ENCODE peak calls at places on chromosomes 2 and 18, in eight cellular contexts. D is NCI-H82; M is RWPE2; H is stimulated activated CD4-positive, alpha-beta T cell treated with anti-CD3 and anti-CD28 coated beads, Interleukin-15, amount 100 ng/mL, for 1 hour; T is hypothalamus; J is EH; N is NCI-H1417; Q is sigmoid colon. F is an unnamed sample.

GRCh38 chr2:27509326-27509725 is 12.7 kb downstream of the GCKR start:
- DNase-seq in D (no peak), T (no peak), J (peak), Q (no peak), N (no peak), M (no peak), H (no peak), F (peak)

GRCh38 chr2:109663721-109664120 is 49.6 kb downstream of the SOWAHC start:
- DNase-seq in M (no peak), J (peak), N (no peak), Q (peak), D (peak), T (peak), H (no peak), F (peak)

GRCh38 chr2:195646424-195646823 is 10.6 kb upstream of the SLC39A10 start:
- DNase-seq in T (no peak), J (no peak), M (no peak), H (no peak), N (no peak), D (peak), Q (no peak), F (no peak)

GRCh38 chr2:85733121-85733960 is 20.4 kb upstream of the ATOH8 start:
- DNase-seq in N (no peak), H (no peak), M (no peak), J (no peak), Q (peak), D (peak), T (no peak), F (no peak)

GRCh38 chr2:69566669-69567068 is 76.9 kb downstream of the AAK1 start:
- DNase-seq in N (no peak), Q (no peak), M (no peak), T (no peak), J (no peak), H (no peak), D (no peak), F (no peak)

GRCh38 chr2:156800065-156800556 is 363.9 kb downstream of the GPD2 start:
- DNase-seq in M (no peak), N (peak), D (peak), T (no peak), H (no peak), J (no peak), Q (no peak), F (no peak)

GRCh38 chr2:149648282-149649030 is 60.9 kb upstream of the MMADHC start:
- DNase-seq in D (no peak), N (no peak), Q (peak), M (peak), H (no peak), J (peak), T (no peak), F (peak)

GRCh38 chr2:29977284-29977683 is 55.9 kb upstream of the ALK start:
- DNase-seq in J (no peak), D (no peak), Q (no peak), T (no peak), N (no peak), M (no peak), H (no peak), F (no peak)

GRCh38 chr2:199456383-199457146 is 1.2 kb downstream of the SATB2 start:
- DNase-seq in Q (peak), T (no peak), M (no peak), N (peak), J (no peak), H (no peak), D (peak), F (no peak)

GRCh38 chr2:170554278-170554955 is 160.7 kb upstream of the SP5 start:
- DNase-seq in N (no peak), H (no peak), T (no peak), M (peak), J (peak), D (no peak), Q (peak), F (peak)

GRCh38 chr18:42641996-42642395 is 473.5 kb downstream of the RIT2 start:
- DNase-seq in T (peak), M (no peak), J (no peak), H (no peak), Q (no peak), D (no peak), N (no peak), F (no peak)

F was measured in astrocyte.